ENCODE peak calls at places on chromosomes 2 and 18, in seven cellular contexts. J is AG10803, H is left cardiac atrium, B is substantia nigra, G is GM20000, Q is mucosa of descending colon, I is EL. O is an unnamed sample.

GRCh38 chr2:232980683-232981082 is 32.4 kb downstream of the NGEF start:
- DNase-seq in J (no peak), H (no peak), B (no peak), G (no peak), Q (peak), I (peak), O (no peak)

GRCh38 chr2:39121523-39122063 is 742 bp upstream of the SOS1 start:
- DNase-seq in J (no peak), H (no peak), B (no peak), G (no peak), Q (peak), I (no peak), O (no peak)

GRCh38 chr18:59446012-59446411 is 86.9 kb upstream of the LMAN1 start:
- DNase-seq in J (peak), H (no peak), B (no peak), G (no peak), Q (no peak), I (no peak), O (no peak)

GRCh38 chr2:39107156-39107555 is 13.7 kb downstream of the SOS1 start:
- DNase-seq in J (no peak), H (no peak), B (no peak), G (no peak), Q (no peak), I (no peak), O (peak)

GRCh38 chr2:85838181-85838580 is 50.6 kb downstream of the ST3GAL5 start:
- DNase-seq in J (no peak), H (no peak), B (no peak), G (no peak), Q (no peak), I (no peak), O (no peak)

GRCh38 chr18:48803951-48804855 is 146.6 kb downstream of the SMAD7 start:
- DNase-seq in J (no peak), H (peak), B (no peak), G (no peak), Q (no peak), I (no peak), O (peak)

GRCh38 chr2:105919826-105920225 is 175.1 kb downstream of the NCK2 start:
- DNase-seq in J (peak), H (no peak), B (no peak), G (no peak), Q (peak), I (peak), O (peak)

GRCh38 chr2:8138923-8139667 is 542.8 kb upstream of the ID2 start:
- DNase-seq in J (peak), H (peak), B (no peak), G (no peak), Q (no peak), I (no peak), O (no peak)

GRCh38 chr2:162477011-162477410 is 133.1 kb downstream of the GCA start:
- DNase-seq in J (no peak), H (no peak), B (no peak), G (no peak), Q (no peak), I (no peak), O (no peak)

GRCh38 chr2:132586835-132587234 is 83.2 kb downstream of the LYPD1 start:
- DNase-seq in J (no peak), H (no peak), B (no peak), G (no peak), Q (no peak), I (no peak), O (no peak)

GRCh38 chr2:30428827-30429461 is 18.1 kb upstream of the LCLAT1 start:
- DNase-seq in J (no peak), H (no peak), B (no peak), G (no peak), Q (no peak), I (no peak), O (no peak)

GRCh38 chr2:154637426-154637825 is 61.1 kb upstream of the KCNJ3 start:
- DNase-seq in J (no peak), H (no peak), B (no peak), G (no peak), Q (no peak), I (no peak), O (no peak)

GRCh38 chr2:147945660-147946059 is 74.9 kb downstream of the ORC4 start:
- DNase-seq in J (no peak), H (no peak), B (no peak), G (no peak), Q (no peak), I (peak), O (no peak)

GRCh38 chr2:146615778-146616177 is 1229.1 kb upstream of the ACVR2A start:
- DNase-seq in J (no peak), H (no peak), B (no peak), G (no peak), Q (peak), I (no peak), O (no peak)

GRCh38 chr2:11705063-11705462 is 35.1 kb upstream of the NTSR2 start:
- DNase-seq in J (no peak), H (no peak), B (no peak), G (no peak), Q (no peak), I (no peak), O (no peak)

GRCh38 chr2:19801367-19802087 is 100.3 kb downstream of the TTC32 start:
- DNase-seq in J (peak), H (peak), B (no peak), G (no peak), Q (no peak), I (peak), O (no peak)

GRCh38 chr18:3264362-3264761 is 2.4 kb downstream of the MYL12B start:
- DNase-seq in J (no peak), H (no peak), B (no peak), G (no peak), Q (no peak), I (peak), O (no peak)

GRCh38 chr18:9802774-9803697 is 82.7 kb upstream of the TXNDC2 start:
- DNase-seq in J (peak), H (no peak), B (no peak), G (no peak), Q (no peak), I (peak), O (no peak)

GRCh38 chr18:58861353-58861752 is 3.3 kb upstream of the ZNF532 start:
- DNase-seq in J (no peak), H (no peak), B (no peak), G (no peak), Q (no peak), I (no peak), O (no peak)

GRCh38 chr2:112121682-112122254 is 16.4 kb upstream of the FBLN7 start:
- DNase-seq in J (peak), H (no peak), B (no peak), G (peak), Q (peak), I (peak), O (no peak)

GRCh38 chr2:112692496-112692911 is 28.3 kb upstream of the NT5DC4 start:
- DNase-seq in J (peak), H (peak), B (no peak), G (peak), Q (peak), I (peak), O (peak)

GRCh38 chr2:120576509-120577474 is 158.9 kb upstream of the GLI2 start:
- DNase-seq in J (peak), H (peak), B (no peak), G (no peak), Q (peak), I (peak), O (peak)

GRCh38 chr2:196160101-196160500 is 11.3 kb downstream of the STK17B start:
- DNase-seq in J (peak), H (no peak), B (no peak), G (peak), Q (peak), I (peak), O (no peak)

GRCh38 chr2:20603791-20604190 is 47.1 kb downstream of the HS1BP3 start:
- DNase-seq in J (no peak), H (no peak), B (no peak), G (no peak), Q (no peak), I (no peak), O (peak)

GRCh38 chr2:236546561-236546961 is 23.1 kb upstream of the ACKR3 start:
- DNase-seq in J (no peak), H (no peak), B (no peak), G (no peak), Q (no peak), I (no peak), O (no peak)

GRCh38 chr18:3511980-3512379 is 62.0 kb downstream of the TGIF1 start:
- DNase-seq in J (peak), H (no peak), B (no peak), G (no peak), Q (no peak), I (peak), O (no peak)

GRCh38 chr18:76564636-76565237 is 69.7 kb upstream of the ZNF516 start:
- DNase-seq in J (peak), H (no peak), B (no peak), G (no peak), Q (no peak), I (no peak), O (no peak)

O was measured in glutamatergic neuron.